ENCODE peak calls at places on chromosomes 7 and 10, in seven cellular contexts. W is tibial artery, N is heart right ventricle, E is prostate gland, U is Caco-2, C is HCT116, F is heart left ventricle. Z is an unnamed sample.

GRCh38 chr7:1733206-1733907 is 63.3 kb downstream of the ELFN1 start:
- DNase-seq in E (no peak), N (no peak), U (peak), F (no peak), C (no peak), W (no peak), Z (no peak)

GRCh38 chr7:1322240-1323110 is 89.8 kb downstream of the UNCX start:
- DNase-seq in N (no peak), E (no peak), W (no peak), U (no peak), C (no peak), F (no peak), Z (no peak)

GRCh38 chr10:19245889-19246841 is 197.6 kb downstream of the MALRD1 start:
- DNase-seq in F (no peak), C (no peak), U (no peak), N (no peak), E (no peak), W (no peak), Z (no peak)

GRCh38 chr10:71371750-71372166 is 25.0 kb upstream of the CDH23 start:
- DNase-seq in C (no peak), F (no peak), W (no peak), E (no peak), U (no peak), N (no peak), Z (no peak)

GRCh38 chr10:6346621-6347020 is 143.9 kb downstream of the PFKFB3 start:
- DNase-seq in W (no peak), U (no peak), F (no peak), C (no peak), N (no peak), E (no peak), Z (no peak)

GRCh38 chr7:37065779-37066271 is 341.5 kb upstream of the AOAH start:
- DNase-seq in U (no peak), N (no peak), C (no peak), W (no peak), F (no peak), E (no peak), Z (no peak)

GRCh38 chr10:97529685-97530465 is 31.2 kb downstream of the UBTD1 start:
- DNase-seq in W (no peak), C (no peak), U (no peak), E (no peak), F (no peak), N (no peak), Z (no peak)

GRCh38 chr10:110960333-110960712 is 40.9 kb downstream of the SHOC2 start:
- DNase-seq in U (no peak), W (no peak), C (no peak), E (no peak), F (no peak), N (no peak), Z (no peak)

GRCh38 chr7:120729300-120729699 is 128.6 kb downstream of the TSPAN12 start:
- DNase-seq in F (no peak), C (no peak), E (no peak), N (no peak), W (no peak), U (no peak), Z (no peak)

GRCh38 chr7:123494193-123494796 is 40.1 kb downstream of the IQUB start:
- DNase-seq in U (peak), W (no peak), C (peak), N (no peak), F (no peak), E (peak), Z (no peak)

GRCh38 chr10:5089869-5090268 is 4.3 kb upstream of the AKR1C3 start:
- DNase-seq in N (no peak), W (no peak), U (peak), E (no peak), C (peak), F (no peak), Z (no peak)

GRCh38 chr7:119596651-119597050 is 676.3 kb upstream of the KCND2 start:
- DNase-seq in W (no peak), U (no peak), N (no peak), C (no peak), E (no peak), F (no peak), Z (no peak)

GRCh38 chr10:73190188-73190587 is 22.3 kb downstream of the FAM149B1 start:
- DNase-seq in U (no peak), W (no peak), E (no peak), F (no peak), N (no peak), C (no peak), Z (no peak)

GRCh38 chr10:33215635-33216034 is 118.8 kb downstream of the NRP1 start:
- DNase-seq in W (peak), E (no peak), C (no peak), N (no peak), U (no peak), F (no peak), Z (no peak)

GRCh38 chr10:88990528-88991160 is at the start of gene FAS:
- DNase-seq in F (peak), W (peak), C (peak), U (peak), E (peak), N (peak), Z (peak)

GRCh38 chr7:137950263-137950621 is 51.6 kb downstream of the CREB3L2 start:
- DNase-seq in W (no peak), U (no peak), F (no peak), N (no peak), E (no peak), C (no peak), Z (no peak)

GRCh38 chr7:29243777-29244655 is 49.4 kb downstream of the CHN2 start:
- DNase-seq in E (no peak), U (peak), F (no peak), W (no peak), N (no peak), C (peak), Z (no peak)

DNA sequence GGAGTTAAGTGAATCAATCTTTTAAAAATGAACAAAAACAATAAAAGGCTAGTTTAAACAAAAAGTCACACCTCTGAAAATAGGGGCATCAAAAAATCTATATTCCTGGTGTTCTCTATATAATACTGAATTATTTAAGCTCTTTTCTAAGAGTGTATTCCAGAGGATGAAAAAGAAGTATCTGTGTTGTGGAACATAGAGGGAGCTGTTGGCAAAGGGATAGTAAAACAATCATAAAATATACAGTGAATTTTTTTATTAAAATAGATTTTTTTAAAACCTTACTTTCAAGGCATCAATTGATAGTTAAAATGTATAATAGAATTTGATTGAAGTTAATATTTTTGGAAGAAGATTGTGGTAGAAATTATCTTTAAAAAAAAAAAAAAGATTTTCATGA is 1409.1 kb upstream of the CELF2 start:
- DNase-seq in N (no peak), E (no peak), F (no peak), C (no peak), W (no peak), U (no peak), Z (no peak)
- TF ChIP-seq CTCF in N (no peak), E (no peak), F (peak), C (no peak), W (peak), U (peak), Z (peak)

GRCh38 chr10:74981831-74982633 is 129.4 kb upstream of the SAMD8 start:
- DNase-seq in N (no peak), E (no peak), C (no peak), U (no peak), F (no peak), W (no peak), Z (no peak)
- TF ChIP-seq CTCF in N (no peak), E (no peak), C (no peak), U (no peak), F (no peak), W (no peak), Z (no peak)

DNA sequence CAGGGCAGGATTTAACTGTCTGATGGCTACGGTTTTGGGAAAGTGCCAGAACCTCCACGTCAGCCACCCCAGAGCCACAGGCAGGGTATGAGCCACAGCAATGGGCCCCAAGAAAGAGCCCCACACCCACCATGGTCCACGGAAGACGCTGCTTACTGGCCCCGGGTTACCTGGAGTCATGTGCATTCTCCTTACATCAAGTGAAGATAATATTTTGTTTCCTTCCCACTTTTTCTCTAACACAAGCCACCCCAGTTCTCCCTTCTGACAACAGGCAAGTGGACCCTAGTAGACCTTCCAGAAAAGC is 67.1 kb downstream of the PRKAG2 start:
- DNase-seq in C (no peak), F (no peak), E (no peak), N (no peak), U (no peak), W (no peak), Z (peak)
- TF ChIP-seq CTCF in C (no peak), F (no peak), E (no peak), N (no peak), U (no peak), W (no peak), Z (no peak)

GRCh38 chr10:78772083-78772482 is 296.7 kb upstream of the ZMIZ1 start:
- DNase-seq in W (no peak), E (no peak), F (no peak), C (no peak), U (no peak), N (no peak), Z (no peak)
- TF ChIP-seq CTCF in W (no peak), E (no peak), F (no peak), C (no peak), U (no peak), N (no peak), Z (no peak)

DNA sequence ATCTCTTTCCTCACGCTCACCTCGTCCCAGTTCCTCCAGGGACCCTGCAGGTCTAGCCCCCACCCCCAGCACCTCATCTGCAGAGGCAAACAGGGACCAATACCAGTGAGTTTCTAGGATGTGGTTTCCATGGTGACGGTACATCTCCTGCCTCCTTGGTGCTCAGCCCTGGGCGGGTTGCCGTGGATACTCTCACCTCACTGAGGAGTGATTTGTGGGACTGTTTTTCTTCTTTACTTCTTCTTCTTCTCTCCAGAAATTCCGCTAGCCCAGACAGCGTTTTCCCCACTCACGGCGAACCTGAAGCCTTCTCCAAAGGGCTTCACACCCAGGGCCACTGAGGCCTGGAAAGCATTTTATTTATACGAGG is 15.2 kb downstream of the FAM241B start:
- DNase-seq in N (no peak), W (no peak), E (no peak), F (no peak), C (no peak), U (no peak), Z (peak)
- TF ChIP-seq CTCF in N (no peak), W (no peak), E (no peak), F (no peak), C (no peak), U (no peak), Z (no peak)

GRCh38 chr7:157780721-157781120 is 443.9 kb downstream of the DNAJB6 start:
- DNase-seq in W (no peak), F (no peak), U (no peak), E (no peak), C (no peak), N (no peak), Z (peak)
- TF ChIP-seq CTCF in W (no peak), F (no peak), U (no peak), E (no peak), C (no peak), N (no peak), Z (no peak)

GRCh38 chr10:46326971-46327370 is 40.2 kb downstream of the ANTXRL start:
- DNase-seq in E (no peak), U (no peak), W (no peak), C (no peak), N (peak), F (no peak), Z (no peak)

GRCh38 chr10:46323176-46323575 is 36.4 kb downstream of the ANTXRL start:
- DNase-seq in U (no peak), E (no peak), F (no peak), W (no peak), C (no peak), N (no peak), Z (no peak)

GRCh38 chr10:46327685-46328084 is 40.9 kb downstream of the ANTXRL start:
- DNase-seq in C (no peak), U (no peak), F (no peak), W (no peak), E (no peak), N (no peak), Z (no peak)

GRCh38 chr10:46326066-46326465 is 39.3 kb downstream of the ANTXRL start:
- DNase-seq in U (no peak), F (no peak), E (no peak), C (no peak), N (no peak), W (no peak), Z (no peak)

DNA sequence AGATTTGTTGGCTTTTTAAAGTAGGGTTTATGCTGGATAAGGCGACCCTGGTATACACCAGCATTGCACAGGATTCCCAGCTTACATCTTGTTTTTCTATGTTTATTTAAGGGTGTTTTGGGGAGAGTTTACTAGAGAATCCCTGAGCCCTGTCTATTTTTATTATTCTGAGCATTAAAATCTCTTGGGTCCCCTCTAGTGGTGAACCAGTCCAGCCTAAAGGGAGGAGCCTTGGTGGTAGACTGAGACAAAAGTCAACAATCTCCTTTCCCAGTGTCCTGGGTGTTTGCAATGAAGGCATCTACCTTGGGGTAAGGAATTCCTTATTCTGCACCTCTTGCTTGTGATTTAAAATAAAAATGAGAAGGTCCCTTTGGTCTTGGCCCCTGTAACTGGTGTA is 38.2 kb downstream of the ANTXRL start:
- DNase-seq in F (no peak), W (no peak), C (no peak), U (no peak), N (no peak), E (no peak), Z (no peak)
- TF ChIP-seq CTCF in F (peak), W (no peak), C (peak), U (peak), N (no peak), E (no peak), Z (peak)

GRCh38 chr7:53422291-53422690 is 386.9 kb downstream of the POM121L12 start:
- DNase-seq in W (no peak), U (no peak), E (no peak), C (no peak), F (no peak), N (no peak), Z (no peak)

GRCh38 chr7:53428045-53428444 is 392.6 kb downstream of the POM121L12 start:
- DNase-seq in E (no peak), U (no peak), N (no peak), C (no peak), F (no peak), W (no peak), Z (no peak)

GRCh38 chr7:53420550-53420949 is 385.1 kb downstream of the POM121L12 start:
- DNase-seq in F (no peak), E (no peak), U (no peak), N (no peak), W (no peak), C (no peak), Z (no peak)

GRCh38 chr7:53431901-53432300 is 396.5 kb downstream of the POM121L12 start:
- DNase-seq in N (no peak), U (no peak), E (no peak), F (no peak), W (no peak), C (no peak), Z (no peak)

GRCh38 chr7:53426145-53426750 is 390.8 kb downstream of the POM121L12 start:
- DNase-seq in W (no peak), N (no peak), C (no peak), U (no peak), F (no peak), E (no peak), Z (no peak)
- TF ChIP-seq CTCF in W (no peak), N (no peak), C (no peak), U (no peak), F (no peak), E (no peak), Z (no peak)

GRCh38 chr10:87612107-87612506 is 47.6 kb upstream of the PAPSS2 start:
- DNase-seq in W (no peak), C (no peak), U (no peak), E (no peak), N (no peak), F (no peak), Z (no peak)
- TF ChIP-seq CTCF in W (no peak), C (no peak), U (no peak), E (no peak), N (no peak), F (no peak), Z (no peak)